ENCODE peak calls at places on chromosomes 12 and 14, in nine cellular contexts. One of them, this sample, is unnamed.

GRCh38 chr12:120678572-120678971 is 8.4 kb upstream of the MLEC start:
- DNase-seq in left colon: no peak
- DNase-seq in CD4-positive, CD25-positive, alpha-beta regulatory T cell: no peak
- DNase-seq in NB4: peak
- DNase-seq in NCI-H1092 treated with DMSO at 0.1 percent for 48 hours: no peak
- DNase-seq in GM23338: no peak
- DNase-seq in astrocyte: no peak
- DNase-seq in germinal center: no peak
- DNase-seq in HTR-8/SVneo: no peak
- DNase-seq in this sample: no peak

GRCh38 chr12:26125451-26126339 is 858 bp upstream of the BHLHE41 start:
- DNase-seq in left colon: peak
- DNase-seq in CD4-positive, CD25-positive, alpha-beta regulatory T cell: peak
- DNase-seq in NB4: peak
- DNase-seq in NCI-H1092 treated with DMSO at 0.1 percent for 48 hours: peak
- DNase-seq in GM23338: peak
- DNase-seq in astrocyte: peak
- DNase-seq in germinal center: peak
- DNase-seq in HTR-8/SVneo: peak
- DNase-seq in this sample: peak

GRCh38 chr12:1907652-1908611 is 10.5 kb downstream of the CACNA2D4 start:
- DNase-seq in left colon: peak
- DNase-seq in CD4-positive, CD25-positive, alpha-beta regulatory T cell: peak
- DNase-seq in NB4: no peak
- DNase-seq in NCI-H1092 treated with DMSO at 0.1 percent for 48 hours: no peak
- DNase-seq in GM23338: no peak
- DNase-seq in astrocyte: no peak
- DNase-seq in germinal center: no peak
- DNase-seq in HTR-8/SVneo: no peak
- DNase-seq in this sample: peak

GRCh38 chr14:99732436-99733220 is 48.5 kb downstream of the CYP46A1 start:
- DNase-seq in left colon: no peak
- DNase-seq in CD4-positive, CD25-positive, alpha-beta regulatory T cell: no peak
- DNase-seq in NB4: no peak
- DNase-seq in NCI-H1092 treated with DMSO at 0.1 percent for 48 hours: no peak
- DNase-seq in GM23338: no peak
- DNase-seq in astrocyte: no peak
- DNase-seq in germinal center: no peak
- DNase-seq in HTR-8/SVneo: no peak
- DNase-seq in this sample: peak

GRCh38 chr14:46384611-46385010 is 267.0 kb downstream of the RPL10L start:
- DNase-seq in left colon: no peak
- DNase-seq in CD4-positive, CD25-positive, alpha-beta regulatory T cell: no peak
- DNase-seq in NB4: no peak
- DNase-seq in NCI-H1092 treated with DMSO at 0.1 percent for 48 hours: no peak
- DNase-seq in GM23338: no peak
- DNase-seq in astrocyte: no peak
- DNase-seq in germinal center: no peak
- DNase-seq in HTR-8/SVneo: no peak
- DNase-seq in this sample: no peak

GRCh38 chr12:31234053-31234835 is 91.7 kb downstream of the SINHCAF start:
- DNase-seq in left colon: no peak
- DNase-seq in CD4-positive, CD25-positive, alpha-beta regulatory T cell: no peak
- DNase-seq in NB4: no peak
- DNase-seq in NCI-H1092 treated with DMSO at 0.1 percent for 48 hours: peak
- DNase-seq in GM23338: no peak
- DNase-seq in astrocyte: no peak
- DNase-seq in germinal center: no peak
- DNase-seq in HTR-8/SVneo: no peak
- DNase-seq in this sample: no peak

GRCh38 chr14:72810201-72810600 is 83.7 kb downstream of the DPF3 start:
- DNase-seq in left colon: no peak
- DNase-seq in CD4-positive, CD25-positive, alpha-beta regulatory T cell: peak
- DNase-seq in NB4: no peak
- DNase-seq in NCI-H1092 treated with DMSO at 0.1 percent for 48 hours: no peak
- DNase-seq in GM23338: no peak
- DNase-seq in astrocyte: no peak
- DNase-seq in germinal center: no peak
- DNase-seq in HTR-8/SVneo: no peak
- DNase-seq in this sample: no peak

GRCh38 chr12:127558363-127558762 is 708.6 kb upstream of the TMEM132C start:
- DNase-seq in left colon: no peak
- DNase-seq in CD4-positive, CD25-positive, alpha-beta regulatory T cell: no peak
- DNase-seq in NB4: no peak
- DNase-seq in NCI-H1092 treated with DMSO at 0.1 percent for 48 hours: peak
- DNase-seq in GM23338: no peak
- DNase-seq in astrocyte: no peak
- DNase-seq in germinal center: no peak
- DNase-seq in HTR-8/SVneo: no peak
- DNase-seq in this sample: no peak

GRCh38 chr12:131571827-131572226 is 139.1 kb upstream of the SFSWAP start:
- DNase-seq in left colon: no peak
- DNase-seq in CD4-positive, CD25-positive, alpha-beta regulatory T cell: no peak
- DNase-seq in NB4: no peak
- DNase-seq in NCI-H1092 treated with DMSO at 0.1 percent for 48 hours: no peak
- DNase-seq in GM23338: no peak
- DNase-seq in astrocyte: no peak
- DNase-seq in germinal center: no peak
- DNase-seq in HTR-8/SVneo: no peak
- DNase-seq in this sample: no peak

GRCh38 chr12:114995891-114996290 is 311.9 kb upstream of the TBX3 start:
- DNase-seq in left colon: no peak
- DNase-seq in CD4-positive, CD25-positive, alpha-beta regulatory T cell: no peak
- DNase-seq in NB4: no peak
- DNase-seq in NCI-H1092 treated with DMSO at 0.1 percent for 48 hours: no peak
- DNase-seq in GM23338: no peak
- DNase-seq in astrocyte: peak
- DNase-seq in germinal center: no peak
- DNase-seq in HTR-8/SVneo: no peak
- DNase-seq in this sample: no peak

GRCh38 chr14:33709286-33709685 is 241.6 kb downstream of the EGLN3 start:
- DNase-seq in left colon: no peak
- DNase-seq in CD4-positive, CD25-positive, alpha-beta regulatory T cell: no peak
- DNase-seq in NB4: no peak
- DNase-seq in NCI-H1092 treated with DMSO at 0.1 percent for 48 hours: no peak
- DNase-seq in GM23338: no peak
- DNase-seq in astrocyte: peak
- DNase-seq in germinal center: no peak
- DNase-seq in HTR-8/SVneo: no peak
- DNase-seq in this sample: no peak

GRCh38 chr14:23147676-23148075 is 28.6 kb upstream of the CEBPE start:
- DNase-seq in left colon: no peak
- DNase-seq in CD4-positive, CD25-positive, alpha-beta regulatory T cell: no peak
- DNase-seq in NB4: no peak
- DNase-seq in NCI-H1092 treated with DMSO at 0.1 percent for 48 hours: no peak
- DNase-seq in GM23338: no peak
- DNase-seq in astrocyte: peak
- DNase-seq in germinal center: no peak
- DNase-seq in HTR-8/SVneo: no peak
- DNase-seq in this sample: no peak

GRCh38 chr14:99940064-99940463 is 125.2 kb upstream of the EVL start:
- DNase-seq in left colon: no peak
- DNase-seq in CD4-positive, CD25-positive, alpha-beta regulatory T cell: no peak
- DNase-seq in NB4: no peak
- DNase-seq in NCI-H1092 treated with DMSO at 0.1 percent for 48 hours: no peak
- DNase-seq in GM23338: no peak
- DNase-seq in astrocyte: no peak
- DNase-seq in germinal center: no peak
- DNase-seq in HTR-8/SVneo: no peak
- DNase-seq in this sample: no peak

GRCh38 chr14:77120771-77121743 is 20.5 kb downstream of the ZDHHC22 start:
- DNase-seq in left colon: peak
- DNase-seq in CD4-positive, CD25-positive, alpha-beta regulatory T cell: peak
- DNase-seq in NB4: no peak
- DNase-seq in NCI-H1092 treated with DMSO at 0.1 percent for 48 hours: peak
- DNase-seq in GM23338: no peak
- DNase-seq in astrocyte: no peak
- DNase-seq in germinal center: peak
- DNase-seq in HTR-8/SVneo: no peak
- DNase-seq in this sample: peak

GRCh38 chr12:15636060-15636890 is 152.9 kb downstream of the EPS8 start:
- DNase-seq in left colon: no peak
- DNase-seq in CD4-positive, CD25-positive, alpha-beta regulatory T cell: no peak
- DNase-seq in NB4: no peak
- DNase-seq in NCI-H1092 treated with DMSO at 0.1 percent for 48 hours: no peak
- DNase-seq in GM23338: no peak
- DNase-seq in astrocyte: no peak
- DNase-seq in germinal center: no peak
- DNase-seq in HTR-8/SVneo: no peak
- DNase-seq in this sample: no peak

GRCh38 chr12:87363497-87364084 is 665.6 kb downstream of the C12orf50 start:
- DNase-seq in left colon: no peak
- DNase-seq in CD4-positive, CD25-positive, alpha-beta regulatory T cell: no peak
- DNase-seq in NB4: peak
- DNase-seq in NCI-H1092 treated with DMSO at 0.1 percent for 48 hours: no peak
- DNase-seq in GM23338: no peak
- DNase-seq in astrocyte: no peak
- DNase-seq in germinal center: no peak
- DNase-seq in HTR-8/SVneo: no peak
- DNase-seq in this sample: no peak

This sample was measured in left kidney.